ENCODE peak calls at places on chromosomes 16 and 17, in five cellular contexts. Q is HepG2, X is A549, F is GM12878, E is K562. W is an unnamed sample.

GRCh38 chr17:14359251-14359939 is 58.5 kb downstream of the HS3ST3B1 start:
- DNase-seq in E (no peak), F (peak), Q (peak), X (no peak), W (no peak)

GRCh38 chr16:22220076-22220453 is 14.0 kb downstream of the EEF2K start:
- DNase-seq in F (no peak), Q (no peak), E (no peak), X (no peak), W (no peak)

GRCh38 chr17:72724375-72724774 is 368.1 kb downstream of the SLC39A11 start:
- DNase-seq in X (no peak), F (no peak), Q (no peak), E (no peak), W (no peak)

GRCh38 chr17:77810536-77810935 is 148.0 kb upstream of the TNRC6C start:
- DNase-seq in F (no peak), Q (no peak), X (no peak), E (no peak), W (no peak)

GRCh38 chr17:56699186-56699895 is 105.8 kb downstream of the NOG start:
- DNase-seq in E (no peak), F (no peak), Q (no peak), X (peak), W (peak)

GRCh38 chr16:3938843-3939624 is 58.5 kb upstream of the CREBBP start:
- DNase-seq in X (peak), F (no peak), E (peak), Q (peak), W (peak)

GRCh38 chr16:67260426-67261063 is 11.8 kb downstream of the SLC9A5 start:
- DNase-seq in X (peak), Q (peak), F (no peak), E (peak), W (peak)

GRCh38 chr17:10618202-10618635 is 38.9 kb downstream of the MYH3 start:
- DNase-seq in Q (peak), F (no peak), E (peak), X (peak), W (peak)

GRCh38 chr16:12262454-12263180 is 286.1 kb downstream of the SNX29 start:
- DNase-seq in Q (peak), F (no peak), E (no peak), X (peak), W (no peak)

GRCh38 chr16:31331807-31332301 is 23.1 kb upstream of the ITGAX start:
- DNase-seq in E (peak), F (no peak), Q (no peak), X (no peak), W (no peak)

GRCh38 chr17:81165246-81166032 is at the start of gene PVALEF:
- DNase-seq in F (no peak), E (no peak), X (peak), Q (peak), W (peak)

GRCh38 chr17:82229686-82230626 is 1.1 kb downstream of the SLC16A3 start:
- DNase-seq in E (no peak), X (peak), Q (peak), F (no peak), W (no peak)

DNA sequence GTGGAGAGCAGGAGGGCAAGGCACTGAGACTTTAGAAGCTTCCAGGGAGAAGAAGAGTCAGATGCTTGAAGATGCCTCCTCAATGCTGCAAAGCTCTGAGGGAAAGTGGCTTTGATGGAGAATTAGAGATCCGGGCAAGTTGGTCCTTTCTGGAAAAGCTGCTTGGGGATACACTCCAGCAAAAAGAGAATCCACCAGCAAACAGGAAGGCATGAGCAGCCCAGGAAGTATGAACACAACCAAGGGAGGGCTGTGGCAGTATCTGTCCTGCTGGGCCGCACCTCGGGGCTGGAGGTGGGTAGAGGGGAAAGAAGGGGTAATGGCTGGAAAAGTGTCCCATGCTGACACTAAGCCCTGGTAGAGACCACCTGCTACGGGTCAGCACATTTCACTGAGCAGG is 5.3 kb downstream of the LMF1 start:
- DNase-seq in F (no peak), Q (no peak), E (no peak), X (no peak), W (no peak)
- H3K27ac ChIP-seq in F (no peak), Q (no peak), E (no peak), X (no peak), W (no peak)

DNA sequence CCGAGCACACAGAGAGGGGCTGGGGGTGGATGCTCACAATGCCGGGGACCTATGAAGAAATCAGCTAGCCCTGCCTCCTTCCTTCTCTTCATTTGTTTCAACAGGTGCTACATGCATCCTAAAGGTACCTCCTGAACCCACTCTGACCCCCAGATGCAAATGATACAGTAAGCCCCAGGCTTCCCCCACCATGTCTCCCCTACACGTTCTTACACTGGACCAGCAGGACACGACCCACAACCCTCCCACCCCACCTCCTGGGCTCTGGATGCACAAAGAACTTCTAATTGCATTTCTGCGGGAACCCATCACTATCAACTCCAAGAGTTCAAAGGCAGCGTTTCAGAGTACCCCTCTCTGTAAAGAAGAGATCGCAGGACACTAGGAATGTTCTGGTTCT is 2.1 kb downstream of the XYLT1 start:
- DNase-seq in X (no peak), F (no peak), Q (no peak), E (no peak), W (no peak)
- H3K4me3 ChIP-seq in X (no peak), F (peak), Q (no peak), E (no peak), W (peak)

GRCh38 chr17:44308320-44308818 is at the start of gene RUNDC3A:
- DNase-seq in Q (peak), E (peak), X (peak), F (no peak), W (peak)

GRCh38 chr17:44309472-44309871 is 1.1 kb downstream of the RUNDC3A start:
- DNase-seq in Q (no peak), F (no peak), E (peak), X (no peak), W (no peak)

GRCh38 chr17:44308865-44309264 is 464 bp downstream of the RUNDC3A start:
- DNase-seq in X (no peak), E (no peak), F (no peak), Q (no peak), W (no peak)

GRCh38 chr17:44310188-44310587 is 1.8 kb downstream of the RUNDC3A start:
- DNase-seq in F (no peak), E (no peak), X (no peak), Q (no peak), W (no peak)

GRCh38 chr17:44307387-44308186 is 814 bp upstream of the RUNDC3A start:
- DNase-seq in Q (no peak), F (no peak), E (no peak), X (peak), W (peak)
- TF ChIP-seq JUNB in Q (no peak), F (no peak), E (no peak), X (no peak), W (no peak)

GRCh38 chr16:72951916-72952315 is 96.0 kb downstream of the ZFHX3 start:
- DNase-seq in F (no peak), Q (no peak), X (no peak), E (no peak), W (no peak)
- H3K27ac ChIP-seq in F (no peak), Q (no peak), X (no peak), E (no peak), W (no peak)

GRCh38 chr17:63932008-63932561 is at the start of gene CD79B:
- DNase-seq in E (no peak), X (no peak), Q (no peak), F (no peak), W (no peak)

GRCh38 chr17:63932721-63933120 is 590 bp upstream of the CD79B start:
- DNase-seq in F (no peak), Q (no peak), E (no peak), X (no peak), W (no peak)

GRCh38 chr17:63937920-63938319 is 5.8 kb upstream of the CD79B start:
- DNase-seq in F (no peak), E (no peak), X (no peak), Q (no peak), W (no peak)

GRCh38 chr17:63937319-63937718 is 5.2 kb upstream of the CD79B start:
- DNase-seq in E (no peak), F (no peak), Q (no peak), X (no peak), W (no peak)

DNA sequence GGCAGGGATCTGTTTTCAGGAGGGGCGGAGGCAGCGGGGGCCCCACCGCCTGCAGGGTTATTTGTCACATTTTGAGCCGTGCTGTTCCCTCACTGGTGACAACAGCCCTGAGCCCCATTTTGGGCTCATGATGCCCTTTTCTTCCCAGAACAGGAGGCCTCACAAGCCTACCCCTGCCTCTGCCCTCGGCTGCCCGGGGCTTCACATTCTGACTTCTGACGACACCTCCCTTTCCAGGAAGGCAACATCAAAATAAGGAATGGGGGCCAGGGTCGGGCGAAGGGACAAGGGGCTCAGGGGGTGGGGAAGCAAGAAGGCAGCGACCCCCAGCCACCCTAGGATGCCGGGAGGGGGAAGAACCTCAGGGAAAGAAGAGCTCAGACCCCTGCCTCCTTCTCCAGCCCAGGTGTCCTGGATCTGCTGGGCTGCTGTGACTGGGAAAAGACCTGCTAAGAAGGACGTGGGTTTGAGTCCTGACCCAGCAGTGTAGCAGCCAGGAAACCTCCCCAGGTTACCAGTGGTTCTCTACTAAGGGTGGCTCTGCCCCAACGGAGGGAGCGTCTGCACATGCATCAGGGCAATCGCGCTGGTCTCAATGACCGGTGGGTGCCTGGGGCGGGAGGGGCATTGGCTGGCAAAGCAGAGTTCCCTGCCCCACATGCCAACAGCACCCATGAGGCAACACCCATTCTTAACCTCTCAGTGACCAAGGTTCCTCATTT is 2.4 kb upstream of the CD79B start:
- DNase-seq in E (no peak), F (no peak), X (no peak), Q (no peak), W (no peak)
- H3K4me3 ChIP-seq in E (no peak), F (no peak), X (no peak), Q (no peak), W (no peak)

GRCh38 chr16:19898166-19898565 is 13.5 kb upstream of the GPRC5B start:
- DNase-seq in F (no peak), X (no peak), Q (no peak), E (no peak), W (no peak)

GRCh38 chr16:19892902-19893301 is 8.3 kb upstream of the GPRC5B start:
- DNase-seq in Q (no peak), E (no peak), F (no peak), X (no peak), W (no peak)

GRCh38 chr16:19890901-19891300 is 6.3 kb upstream of the GPRC5B start:
- DNase-seq in F (no peak), E (no peak), X (no peak), Q (no peak), W (no peak)

GRCh38 chr16:19896951-19897350 is 12.3 kb upstream of the GPRC5B start:
- DNase-seq in Q (no peak), F (no peak), E (no peak), X (no peak), W (no peak)

DNA sequence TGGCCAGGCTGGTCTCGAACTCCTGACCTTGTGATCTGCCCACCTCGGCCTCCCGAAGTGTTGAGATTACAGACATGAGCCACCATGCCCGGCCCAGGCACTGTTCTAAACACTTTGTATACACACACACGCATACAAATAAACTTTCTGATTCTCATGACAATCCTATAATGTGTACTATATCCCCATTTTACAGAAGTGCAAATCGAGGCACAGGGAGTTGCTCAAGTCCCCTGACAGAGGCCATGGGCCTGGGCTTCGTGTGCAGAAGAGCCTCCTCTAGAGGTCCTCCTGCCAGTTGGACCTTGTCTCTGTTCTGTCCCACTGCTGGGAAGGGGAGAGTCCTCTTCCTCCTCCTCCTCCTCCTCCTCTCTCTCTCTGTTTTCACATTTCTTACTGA is 9.9 kb upstream of the GPRC5B start:
- DNase-seq in E (no peak), F (no peak), X (no peak), Q (no peak), W (no peak)
- TF ChIP-seq JUNB in E (no peak), F (no peak), X (no peak), Q (no peak), W (no peak)